ENCODE peak calls at places on chromosome 6, in four cellular contexts. X, Z, H and C are unnamed samples.

GRCh38 chr6:155078331-155078745 is 83.2 kb downstream of the TIAM2 start:
- DNase-seq in Z (peak; percentile 86), X (peak; percentile 59), H (peak; percentile 32), C (no peak)

GRCh38 chr6:118277631-118278030 is 270.5 kb upstream of the PLN start:
- DNase-seq in H (no peak), X (no peak), Z (no peak), C (no peak)

GRCh38 chr6:31180500-31180899 is 10.0 kb upstream of the POU5F1 start:
- DNase-seq in Z (no peak), H (no peak), X (peak; percentile 50), C (no peak)

GRCh38 chr6:27866370-27867050 is 45.7 kb downstream of the OR2B2 start:
- DNase-seq in Z (peak; percentile 99), X (peak; percentile 55), H (peak; percentile 69), C (no peak)

GRCh38 chr6:121770943-121771342 is 335.5 kb downstream of the GJA1 start:
- DNase-seq in Z (no peak), X (no peak), H (no peak), C (no peak)

GRCh38 chr6:113888493-113888892 is 31.3 kb downstream of the MARCKS start:
- DNase-seq in H (no peak), X (no peak), Z (no peak), C (no peak)

GRCh38 chr6:84768442-84769174 is 4.2 kb upstream of the TBX18 start:
- DNase-seq in H (no peak), X (no peak), Z (no peak), C (no peak)

GRCh38 chr6:62652692-62653328 is 366.8 kb upstream of the KHDRBS2 start:
- DNase-seq in Z (peak; percentile 51), H (no peak), X (peak; percentile 9), C (no peak)

GRCh38 chr6:109702797-109703196 is 11.7 kb downstream of the FIG4 start:
- DNase-seq in X (no peak), H (no peak), Z (peak; percentile 51), C (no peak)

GRCh38 chr6:2993755-2994317 is 5.9 kb upstream of the NQO2 start:
- DNase-seq in Z (peak; percentile 48), H (no peak), X (no peak), C (no peak)

GRCh38 chr6:90413396-90413795 is 116.8 kb upstream of the BACH2 start:
- DNase-seq in X (no peak), Z (no peak), H (no peak), C (no peak)

GRCh38 chr6:53333439-53334408 is 15.0 kb downstream of the ELOVL5 start:
- DNase-seq in H (no peak), X (no peak), Z (peak; percentile 22), C (no peak)

GRCh38 chr6:2477723-2478122 is 232.3 kb upstream of the GMDS start:
- DNase-seq in H (no peak), Z (no peak), X (no peak), C (no peak)

GRCh38 chr6:17505767-17506280 is 94.3 kb upstream of the FAM8A1 start:
- DNase-seq in X (peak; percentile 52), Z (no peak), H (no peak), C (no peak)

GRCh38 chr6:46940433-46941226 is 18.9 kb upstream of the ADGRF5 start:
- DNase-seq in X (peak; percentile 4), Z (no peak), H (no peak), C (no peak)

GRCh38 chr6:170200458-170200891 is 90.4 kb downstream of the DLL1 start:
- DNase-seq in X (peak; percentile 61), Z (no peak), H (peak; percentile 3), C (no peak)

GRCh38 chr6:83536034-83536646 is 23.8 kb downstream of the PRSS35 start:
- DNase-seq in H (peak; percentile 18), Z (peak; percentile 67), X (peak; percentile 10), C (no peak)

GRCh38 chr6:133837801-133838349 is 51.0 kb upstream of the TCF21 start:
- DNase-seq in X (no peak), Z (peak; percentile 60), H (peak; percentile 38), C (peak; percentile 60)

GRCh38 chr6:145071836-145072235 is 663.5 kb downstream of the EPM2A start:
- DNase-seq in X (peak; percentile 76), Z (no peak), H (no peak), C (no peak)

GRCh38 chr6:167405778-167406532 is 81.1 kb downstream of the TTLL2 start:
- DNase-seq in X (no peak), H (no peak), Z (no peak), C (no peak)